ENCODE peak calls at places on chromosome 20, in seven cellular contexts. One of them, this sample, is unnamed.

GRCh38 chr20:64188682-64189529 is 24.7 kb downstream of the MYT1 start:
- DNase-seq in adipocyte: peak
- DNase-seq in foreskin fibroblast: peak
- DNase-seq in fibroblast of the aortic adventitia: peak
- DNase-seq in Panc1: no peak
- DNase-seq in HepG2: peak
- DNase-seq in IMR-90: peak
- DNase-seq in this sample: no peak

GRCh38 chr20:47607208-47607613 is 105.5 kb downstream of the NCOA3 start:
- DNase-seq in foreskin fibroblast: peak
- DNase-seq in IMR-90: peak
- DNase-seq in HepG2: no peak
- DNase-seq in fibroblast of the aortic adventitia: peak
- DNase-seq in adipocyte: peak
- DNase-seq in Panc1: no peak
- DNase-seq in this sample: no peak

GRCh38 chr20:52379723-52380336 is 188.3 kb upstream of the ZFP64 start:
- DNase-seq in foreskin fibroblast: peak
- DNase-seq in fibroblast of the aortic adventitia: peak
- DNase-seq in Panc1: peak
- DNase-seq in IMR-90: peak
- DNase-seq in adipocyte: peak
- DNase-seq in HepG2: peak
- DNase-seq in this sample: peak

GRCh38 chr20:32672315-32672981 is 1.3 kb downstream of the C20orf203 start:
- DNase-seq in IMR-90: no peak
- DNase-seq in Panc1: no peak
- DNase-seq in adipocyte: no peak
- DNase-seq in fibroblast of the aortic adventitia: no peak
- DNase-seq in HepG2: no peak
- DNase-seq in foreskin fibroblast: no peak
- DNase-seq in this sample: no peak

GRCh38 chr20:43650997-43651525 is 15.9 kb upstream of the MYBL2 start:
- DNase-seq in adipocyte: no peak
- DNase-seq in Panc1: no peak
- DNase-seq in foreskin fibroblast: no peak
- DNase-seq in HepG2: no peak
- DNase-seq in IMR-90: no peak
- DNase-seq in fibroblast of the aortic adventitia: no peak
- DNase-seq in this sample: no peak

GRCh38 chr20:53869466-53870258 is 200.7 kb downstream of the BCAS1 start:
- DNase-seq in adipocyte: peak
- DNase-seq in IMR-90: peak
- DNase-seq in foreskin fibroblast: peak
- DNase-seq in Panc1: peak
- DNase-seq in fibroblast of the aortic adventitia: peak
- DNase-seq in HepG2: peak
- DNase-seq in this sample: peak

GRCh38 chr20:23613676-23614075 is 8.0 kb upstream of the CST9 start:
- DNase-seq in Panc1: no peak
- DNase-seq in IMR-90: no peak
- DNase-seq in HepG2: no peak
- DNase-seq in adipocyte: no peak
- DNase-seq in fibroblast of the aortic adventitia: peak
- DNase-seq in foreskin fibroblast: no peak
- DNase-seq in this sample: no peak

GRCh38 chr20:44810061-44810390 is 320 bp downstream of the RIMS4 start:
- DNase-seq in fibroblast of the aortic adventitia: no peak
- DNase-seq in adipocyte: no peak
- DNase-seq in foreskin fibroblast: no peak
- DNase-seq in HepG2: no peak
- DNase-seq in Panc1: no peak
- DNase-seq in IMR-90: no peak
- DNase-seq in this sample: no peak

GRCh38 chr20:59033616-59034165 is 1.6 kb upstream of the ATP5F1E start:
- DNase-seq in foreskin fibroblast: no peak
- DNase-seq in fibroblast of the aortic adventitia: no peak
- DNase-seq in adipocyte: no peak
- DNase-seq in HepG2: no peak
- DNase-seq in Panc1: no peak
- DNase-seq in IMR-90: no peak
- DNase-seq in this sample: no peak

GRCh38 chr20:41344477-41344876 is 3.9 kb downstream of the LPIN3 start:
- DNase-seq in adipocyte: no peak
- DNase-seq in HepG2: no peak
- DNase-seq in foreskin fibroblast: no peak
- DNase-seq in IMR-90: no peak
- DNase-seq in fibroblast of the aortic adventitia: no peak
- DNase-seq in Panc1: no peak
- DNase-seq in this sample: no peak

GRCh38 chr20:31590717-31591225 is 14.3 kb upstream of the ID1 start:
- DNase-seq in Panc1: no peak
- DNase-seq in fibroblast of the aortic adventitia: no peak
- DNase-seq in IMR-90: no peak
- DNase-seq in foreskin fibroblast: no peak
- DNase-seq in HepG2: no peak
- DNase-seq in adipocyte: no peak
- DNase-seq in this sample: no peak

GRCh38 chr20:59398552-59399265 is 98.3 kb downstream of the EDN3 start:
- DNase-seq in fibroblast of the aortic adventitia: no peak
- DNase-seq in foreskin fibroblast: no peak
- DNase-seq in IMR-90: no peak
- DNase-seq in HepG2: no peak
- DNase-seq in adipocyte: no peak
- DNase-seq in Panc1: no peak
- DNase-seq in this sample: no peak

GRCh38 chr20:24779886-24780285 is 169.2 kb upstream of the CST7 start:
- DNase-seq in foreskin fibroblast: no peak
- DNase-seq in HepG2: no peak
- DNase-seq in fibroblast of the aortic adventitia: no peak
- DNase-seq in Panc1: no peak
- DNase-seq in adipocyte: no peak
- DNase-seq in IMR-90: no peak
- DNase-seq in this sample: peak

GRCh38 chr20:59174975-59175374 is 11.4 kb downstream of the ZNF831 start:
- DNase-seq in Panc1: no peak
- DNase-seq in IMR-90: no peak
- DNase-seq in foreskin fibroblast: no peak
- DNase-seq in HepG2: no peak
- DNase-seq in fibroblast of the aortic adventitia: no peak
- DNase-seq in adipocyte: no peak
- DNase-seq in this sample: no peak

GRCh38 chr20:46644160-46644559 is 7.1 kb downstream of the SLC13A3 start:
- DNase-seq in Panc1: no peak
- DNase-seq in fibroblast of the aortic adventitia: no peak
- DNase-seq in adipocyte: no peak
- DNase-seq in IMR-90: no peak
- DNase-seq in HepG2: no peak
- DNase-seq in foreskin fibroblast: no peak
- DNase-seq in this sample: no peak

GRCh38 chr20:24033151-24033550 is 44.6 kb upstream of the GGTLC1 start:
- DNase-seq in fibroblast of the aortic adventitia: no peak
- DNase-seq in adipocyte: no peak
- DNase-seq in Panc1: no peak
- DNase-seq in HepG2: no peak
- DNase-seq in foreskin fibroblast: no peak
- DNase-seq in IMR-90: no peak
- DNase-seq in this sample: no peak

DNA sequence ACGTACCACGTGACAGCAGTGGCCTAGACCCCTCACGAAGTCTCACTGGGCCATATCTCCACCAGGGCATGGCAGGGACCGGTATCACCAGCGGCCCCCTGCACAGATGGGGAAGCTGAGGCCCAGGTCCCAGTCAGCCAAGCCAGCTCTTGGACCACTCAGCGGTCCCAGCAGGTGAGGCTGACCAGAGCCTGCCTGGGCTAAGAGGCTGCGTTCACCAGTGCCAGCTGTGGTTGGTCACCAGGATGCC is 2.6 kb upstream of the MRGBP start:
- DNase-seq in Panc1: no peak
- DNase-seq in HepG2: no peak
- DNase-seq in IMR-90: no peak
- DNase-seq in adipocyte: no peak
- DNase-seq in foreskin fibroblast: no peak
- DNase-seq in fibroblast of the aortic adventitia: no peak
- DNase-seq in this sample: no peak
- H3K4me3 ChIP-seq in Panc1: peak
- H3K4me3 ChIP-seq in HepG2: peak
- H3K4me3 ChIP-seq in IMR-90: peak
- H3K4me3 ChIP-seq in adipocyte: peak
- H3K4me3 ChIP-seq in foreskin fibroblast: peak
- H3K4me3 ChIP-seq in fibroblast of the aortic adventitia: peak
- H3K4me3 ChIP-seq in this sample: peak

DNA sequence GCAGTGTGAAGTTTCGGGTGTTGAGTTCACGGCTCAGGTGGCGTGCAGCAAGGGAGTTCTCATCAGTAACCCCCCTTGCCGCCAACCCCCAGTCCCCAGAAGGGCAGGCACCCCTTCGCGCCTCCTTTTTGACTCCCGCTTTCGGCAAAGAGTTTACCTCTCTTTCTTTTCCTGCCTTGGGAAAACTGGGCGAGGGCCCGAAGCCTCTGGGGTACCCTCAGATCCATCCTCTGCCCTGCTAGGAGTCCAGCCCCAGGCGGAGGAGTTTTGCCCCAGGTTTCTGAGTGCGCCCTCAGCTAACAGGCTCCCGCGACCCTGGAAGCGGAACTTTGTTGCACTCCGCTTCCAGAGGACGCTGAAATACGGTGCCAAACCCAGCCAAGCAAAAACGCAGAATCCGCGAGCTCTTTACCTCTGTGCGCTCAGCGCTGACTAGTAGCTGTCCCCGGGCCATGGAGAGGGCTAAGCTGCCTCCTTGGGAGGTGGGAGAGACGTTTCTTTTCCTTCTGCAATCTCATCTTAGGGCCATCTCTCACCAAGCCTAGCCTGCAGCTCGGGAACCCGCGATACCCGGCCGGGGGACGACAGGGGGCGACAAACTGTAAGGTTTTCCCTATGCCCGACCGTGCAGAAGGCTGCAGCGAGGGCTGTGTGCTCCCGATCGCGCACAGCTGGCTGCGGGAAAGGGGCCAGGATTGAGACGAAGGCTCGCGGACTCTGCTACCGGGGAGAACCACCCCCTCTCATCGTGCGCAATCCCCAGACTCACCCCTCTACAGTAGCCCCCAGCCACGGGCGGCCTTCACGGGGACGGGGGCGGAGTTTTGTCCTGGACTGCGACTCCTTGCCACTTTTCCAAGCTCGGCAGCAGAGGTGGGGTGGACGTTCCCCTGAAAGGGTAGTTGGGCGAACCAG is 2.7 kb upstream of the PAX1 start:
- DNase-seq in Panc1: no peak
- DNase-seq in adipocyte: peak
- DNase-seq in HepG2: peak
- DNase-seq in IMR-90: peak
- DNase-seq in foreskin fibroblast: no peak
- DNase-seq in fibroblast of the aortic adventitia: peak
- DNase-seq in this sample: no peak
- H3K4me3 ChIP-seq in Panc1: no peak
- H3K4me3 ChIP-seq in adipocyte: peak
- H3K4me3 ChIP-seq in HepG2: no peak
- H3K4me3 ChIP-seq in IMR-90: no peak
- H3K4me3 ChIP-seq in foreskin fibroblast: no peak
- H3K4me3 ChIP-seq in fibroblast of the aortic adventitia: no peak
- H3K4me3 ChIP-seq in this sample: peak

GRCh38 chr20:1828786-1829131 is 66.4 kb upstream of the SIRPA start:
- DNase-seq in Panc1: no peak
- DNase-seq in IMR-90: no peak
- DNase-seq in foreskin fibroblast: no peak
- DNase-seq in fibroblast of the aortic adventitia: no peak
- DNase-seq in HepG2: no peak
- DNase-seq in adipocyte: no peak
- DNase-seq in this sample: no peak

GRCh38 chr20:1829531-1829930 is 65.7 kb upstream of the SIRPA start:
- DNase-seq in adipocyte: no peak
- DNase-seq in Panc1: no peak
- DNase-seq in fibroblast of the aortic adventitia: no peak
- DNase-seq in HepG2: no peak
- DNase-seq in IMR-90: no peak
- DNase-seq in foreskin fibroblast: no peak
- DNase-seq in this sample: no peak

GRCh38 chr20:1830240-1830639 is 65.0 kb upstream of the SIRPA start:
- DNase-seq in Panc1: no peak
- DNase-seq in fibroblast of the aortic adventitia: peak
- DNase-seq in foreskin fibroblast: peak
- DNase-seq in adipocyte: peak
- DNase-seq in HepG2: no peak
- DNase-seq in IMR-90: peak
- DNase-seq in this sample: no peak

GRCh38 chr20:1827510-1827973 is 67.7 kb upstream of the SIRPA start:
- DNase-seq in IMR-90: no peak
- DNase-seq in fibroblast of the aortic adventitia: no peak
- DNase-seq in HepG2: no peak
- DNase-seq in adipocyte: no peak
- DNase-seq in foreskin fibroblast: no peak
- DNase-seq in Panc1: no peak
- DNase-seq in this sample: no peak

DNA sequence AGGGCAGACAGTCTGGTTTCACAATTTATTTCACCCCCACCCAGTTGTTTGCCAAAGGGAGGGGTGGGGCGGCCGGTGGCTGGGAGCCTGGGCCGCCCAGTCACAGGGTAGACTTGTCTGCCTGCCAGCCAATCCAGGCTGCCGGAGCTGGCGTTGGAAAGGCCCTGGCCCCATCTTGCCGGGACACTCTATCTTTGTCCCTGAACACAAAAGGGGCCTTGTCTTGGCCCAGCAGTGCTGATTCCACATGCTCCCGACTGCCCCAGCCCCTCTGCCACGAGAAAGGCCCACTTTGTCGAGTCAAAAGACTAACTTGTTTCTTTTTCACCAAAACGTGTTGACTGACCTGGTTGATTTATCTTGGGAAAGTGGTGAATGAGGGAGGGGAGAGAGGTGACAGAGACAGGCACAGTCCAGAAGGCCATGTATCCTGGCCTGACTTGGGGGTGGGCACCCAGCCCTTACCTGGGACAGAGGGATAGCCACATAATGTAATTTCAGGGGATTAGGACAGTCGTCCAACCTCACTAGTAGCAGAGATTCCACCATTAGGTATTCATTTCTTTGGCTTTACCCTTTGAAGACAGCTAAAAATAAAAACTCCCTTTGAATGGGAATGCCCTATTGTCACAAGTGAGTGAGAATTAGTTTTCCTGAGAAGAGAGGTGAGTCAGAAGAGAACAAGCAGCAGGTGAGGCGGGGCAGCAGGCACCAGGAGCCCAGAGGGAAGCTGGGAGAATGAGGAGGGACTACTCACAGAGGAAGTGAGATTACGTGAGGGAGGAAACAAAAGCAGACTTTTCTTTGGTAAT is 67.0 kb upstream of the SIRPA start:
- DNase-seq in IMR-90: no peak
- DNase-seq in Panc1: no peak
- DNase-seq in adipocyte: no peak
- DNase-seq in fibroblast of the aortic adventitia: peak
- DNase-seq in HepG2: peak
- DNase-seq in foreskin fibroblast: no peak
- DNase-seq in this sample: no peak
- H3K4me3 ChIP-seq in IMR-90: no peak
- H3K4me3 ChIP-seq in Panc1: no peak
- H3K4me3 ChIP-seq in adipocyte: no peak
- H3K4me3 ChIP-seq in fibroblast of the aortic adventitia: no peak
- H3K4me3 ChIP-seq in HepG2: no peak
- H3K4me3 ChIP-seq in foreskin fibroblast: no peak
- H3K4me3 ChIP-seq in this sample: no peak

GRCh38 chr20:37670426-37670825 is 23.4 kb upstream of the CTNNBL1 start:
- DNase-seq in Panc1: no peak
- DNase-seq in fibroblast of the aortic adventitia: peak
- DNase-seq in IMR-90: no peak
- DNase-seq in adipocyte: peak
- DNase-seq in foreskin fibroblast: peak
- DNase-seq in HepG2: no peak
- DNase-seq in this sample: no peak
- H3K4me3 ChIP-seq in Panc1: no peak
- H3K4me3 ChIP-seq in fibroblast of the aortic adventitia: peak
- H3K4me3 ChIP-seq in IMR-90: no peak
- H3K4me3 ChIP-seq in adipocyte: peak
- H3K4me3 ChIP-seq in foreskin fibroblast: peak
- H3K4me3 ChIP-seq in HepG2: no peak
- H3K4me3 ChIP-seq in this sample: peak

This sample was measured in lower lobe of right lung.